ENCODE peak calls at places on chromosome 5, in six cellular contexts. O is sigmoid colon, B is endodermal cell, K is upper lobe of right lung, D is prostate gland, I is stomach. C is an unnamed sample.

GRCh38 chr5:169150108-169150507 is 150.8 kb downstream of the SLIT3 start:
- DNase-seq in O (no peak), B (no peak), K (no peak), D (no peak), I (no peak), C (no peak)

GRCh38 chr5:116360008-116360853 is 214.4 kb downstream of the SEMA6A start:
- DNase-seq in O (peak; percentile 90), B (no peak), K (no peak), D (peak; percentile 8), I (no peak), C (no peak)

GRCh38 chr5:135569755-135570452 is 8.9 kb downstream of the CXCL14 start:
- DNase-seq in O (no peak), B (peak; percentile 93), K (no peak), D (no peak), I (peak; percentile 45), C (peak; percentile 32)

GRCh38 chr5:40914835-40915234 is 5.5 kb downstream of the C7 start:
- DNase-seq in O (no peak), B (no peak), K (no peak), D (no peak), I (no peak), C (peak; percentile 14)

GRCh38 chr5:36610629-36611028 is 4.2 kb downstream of the SLC1A3 start:
- DNase-seq in O (no peak), B (no peak), K (no peak), D (no peak), I (no peak), C (no peak)

GRCh38 chr5:111261610-111262009 is 37.4 kb downstream of the CAMK4 start:
- DNase-seq in O (no peak), B (no peak), K (no peak), D (no peak), I (no peak), C (no peak)

GRCh38 chr5:166367391-166367790 is 1924.1 kb upstream of the WWC1 start:
- DNase-seq in O (no peak), B (no peak), K (no peak), D (no peak), I (no peak), C (no peak)

GRCh38 chr5:159825551-159826051 is 90.7 kb upstream of the ADRA1B start:
- DNase-seq in O (no peak), B (no peak), K (peak; percentile 87), D (no peak), I (peak; percentile 83), C (no peak)

GRCh38 chr5:13249854-13250253 is 694.6 kb downstream of the DNAH5 start:
- DNase-seq in O (no peak), B (no peak), K (no peak), D (no peak), I (no peak), C (no peak)

GRCh38 chr5:42636425-42636824 is 120.2 kb upstream of the CCDC152 start:
- DNase-seq in O (no peak), B (no peak), K (no peak), D (no peak), I (no peak), C (no peak)

GRCh38 chr5:149776376-149777305 is 46.5 kb downstream of the PPARGC1B start:
- DNase-seq in O (no peak), B (no peak), K (no peak), D (peak; percentile 40), I (peak; percentile 62), C (no peak)

GRCh38 chr5:144971067-144971850 is 800.6 kb downstream of the KCTD16 start:
- DNase-seq in O (no peak), B (no peak), K (no peak), D (no peak), I (no peak), C (no peak)

DNA sequence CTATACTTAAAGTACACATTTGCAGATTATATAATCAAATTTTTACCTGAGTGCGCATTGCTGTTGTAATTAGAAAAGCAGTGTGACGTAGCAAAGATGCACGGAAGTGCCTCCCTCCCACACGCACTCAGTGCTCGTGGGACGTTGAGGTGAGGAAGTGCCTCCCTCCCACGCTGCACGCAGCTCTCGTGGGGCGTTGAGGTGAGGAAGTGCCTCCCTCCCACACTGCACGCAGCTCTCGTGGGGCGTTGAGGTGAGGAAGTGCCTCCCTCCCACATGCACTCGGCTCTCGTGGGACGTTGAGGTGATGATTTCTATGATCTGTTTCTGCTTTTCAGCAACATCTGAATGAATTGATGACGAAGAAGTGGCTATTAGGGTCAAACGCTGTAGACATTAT is 21.0 kb downstream of the EXOC3 start:
- DNase-seq in O (peak; percentile 24), B (no peak), K (peak; percentile 79), D (no peak), I (no peak), C (no peak)
- H3K27ac ChIP-seq in O (no peak overlapping the region), B (no peak overlapping the region), K (no peak overlapping the region), D (no peak overlapping the region), I (no peak overlapping the region), C (no peak overlapping the region)

GRCh38 chr5:164326219-164326618 is 820.8 kb downstream of the MAT2B start:
- DNase-seq in O (no peak), B (no peak), K (no peak), D (no peak), I (no peak), C (no peak)
- TF ChIP-seq CTCF in O (no peak), B (peak; percentile 50), K (no peak), D (no peak), I (no peak), C (no peak)

GRCh38 chr5:55022454-55022853 is 1.6 kb upstream of the GZMK start:
- DNase-seq in O (no peak), B (no peak), K (no peak), D (no peak), I (no peak), C (no peak)
- H3K4me1 ChIP-seq in O (no peaks in the 10 kb centered on the region), B (no peaks in the 10 kb centered on the region), K (no peaks in the 10 kb centered on the region), D (no peaks in the 10 kb centered on the region), I (no peaks in the 10 kb centered on the region), C (no peaks in the 10 kb centered on the region)

DNA sequence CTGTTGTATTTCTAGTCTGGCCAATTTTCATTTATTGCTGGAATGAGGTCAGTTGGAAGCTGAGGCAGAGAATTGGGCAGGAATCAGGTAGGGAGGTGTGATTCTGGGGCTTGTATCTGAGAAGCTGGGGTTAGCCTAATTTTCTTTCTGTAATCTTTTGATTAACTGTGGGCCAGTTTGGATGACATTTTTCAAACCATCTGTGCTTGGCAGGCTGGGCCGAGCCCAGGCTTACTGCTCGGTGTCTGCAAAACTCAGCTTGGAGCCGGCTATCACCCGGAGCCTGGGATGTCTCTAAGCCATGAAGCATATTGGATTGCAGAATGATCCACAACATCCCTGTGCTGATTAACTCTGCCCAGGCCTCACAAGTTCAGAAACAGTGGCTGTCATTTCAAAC is 26.5 kb downstream of the KCNMB1 start:
- DNase-seq in O (no peak), B (no peak), K (no peak), D (no peak), I (no peak), C (no peak)
- H3K27ac ChIP-seq in O (peak overlapping the region; percentile 60), B (no peak overlapping the region), K (no peak overlapping the region), D (peak overlapping the region; percentile 30), I (no peak overlapping the region), C (no peak overlapping the region)

GRCh38 chr5:172939045-172939444 is 20.2 kb upstream of the RPL26L1 start:
- DNase-seq in O (no peak), B (peak; percentile 86), K (no peak), D (no peak), I (no peak), C (peak; percentile 68)
- TF ChIP-seq CTCF in O (no peak), B (peak; percentile 80), K (peak; percentile 21), D (no peak), I (no peak), C (peak; percentile 21)

GRCh38 chr5:181255276-181255675 is 5.7 kb downstream of the TRIM52 start:
- DNase-seq in O (no peak), B (no peak), K (no peak), D (no peak), I (no peak), C (no peak)

GRCh38 chr5:181259283-181259682 is 1.7 kb downstream of the TRIM52 start:
- DNase-seq in O (no peak), B (peak; percentile 37), K (no peak), D (no peak), I (no peak), C (no peak)

GRCh38 chr5:181259974-181260719 is 796 bp downstream of the TRIM52 start:
- DNase-seq in O (no peak), B (peak; percentile 46), K (no peak), D (no peak), I (no peak), C (no peak)

GRCh38 chr5:181258576-181258975 is 2.4 kb downstream of the TRIM52 start:
- DNase-seq in O (no peak), B (no peak), K (no peak), D (no peak), I (no peak), C (no peak)

DNA sequence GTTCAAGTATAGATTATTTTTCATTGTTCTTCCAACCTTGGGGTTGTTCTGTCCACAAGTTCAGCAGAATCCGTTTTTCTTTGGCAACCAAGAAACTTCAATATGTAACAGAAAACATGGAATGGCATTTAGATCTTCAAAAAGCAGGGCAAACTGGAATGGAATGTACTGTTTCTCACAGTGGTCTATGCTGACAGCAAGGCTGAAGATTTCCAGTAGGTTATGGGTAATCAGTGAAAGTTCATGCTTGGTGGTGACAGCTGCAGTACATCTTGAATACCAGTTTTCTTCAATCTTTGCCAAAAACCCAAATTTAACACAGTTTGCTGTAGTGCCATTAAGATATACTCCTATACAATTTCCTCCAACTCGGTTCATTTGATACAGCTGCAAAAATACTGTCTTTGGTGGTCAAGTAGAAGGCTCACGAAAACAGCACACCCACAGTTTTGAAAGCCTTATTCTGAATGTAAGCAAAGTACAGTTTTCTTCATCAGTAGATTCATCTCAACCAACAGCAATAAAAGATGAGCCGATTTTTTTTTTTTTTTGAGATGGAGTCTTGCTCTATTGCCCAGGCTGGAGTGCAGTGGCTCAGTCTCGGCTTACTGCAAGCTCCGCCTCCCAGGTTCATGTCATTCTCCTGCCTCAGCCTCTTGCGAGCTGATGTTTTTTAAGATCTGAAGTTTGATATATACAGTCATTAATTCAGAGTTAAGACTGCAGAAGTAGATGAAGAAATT is 4.9 kb downstream of the TRIM52 start:
- DNase-seq in O (no peak), B (no peak), K (no peak), D (no peak), I (no peak), C (no peak)
- H3K4me1 ChIP-seq in O (peaks cover 89% of the 10 kb centered on the region), B (no peaks in the 10 kb centered on the region), K (peaks cover 62% of the 10 kb centered on the region), D (peaks cover 6% of the 10 kb centered on the region), I (peaks cover 74% of the 10 kb centered on the region), C (peaks cover 69% of the 10 kb centered on the region)

GRCh38 chr5:17229308-17229707 is 11.9 kb downstream of the BASP1 start:
- DNase-seq in O (no peak), B (no peak), K (no peak), D (no peak), I (no peak), C (no peak)
- H3K27ac ChIP-seq in O (no peak overlapping the region), B (no peak overlapping the region), K (no peak overlapping the region), D (peak overlapping the region; percentile 9), I (no peak overlapping the region), C (no peak overlapping the region)

GRCh38 chr5:55873234-55873633 is 22.1 kb downstream of the IL31RA start:
- DNase-seq in O (no peak), B (no peak), K (no peak), D (no peak), I (no peak), C (no peak)
- TF ChIP-seq CTCF in O (no peak), B (no peak), K (no peak), D (no peak), I (no peak), C (no peak)